ENCODE peak calls at places on chromosomes 5 and 9, in six cellular contexts. One of them, this sample, is unnamed.

GRCh38 chr5:61467766-61468482 is 135.9 kb downstream of the ZSWIM6 start:
- DNase-seq in Karpas-422: no peak
- DNase-seq in CD8-positive, alpha-beta T cell: no peak
- DNase-seq in CD8-positive, alpha-beta memory T cell: no peak
- DNase-seq in A549: no peak
- DNase-seq in brain microvascular endothelial cell: peak
- DNase-seq in this sample: no peak

GRCh38 chr5:139342423-139342723 is 719 bp downstream of the PAIP2 start:
- DNase-seq in Karpas-422: no peak
- DNase-seq in CD8-positive, alpha-beta memory T cell: peak
- DNase-seq in A549: no peak
- DNase-seq in brain microvascular endothelial cell: no peak
- DNase-seq in CD8-positive, alpha-beta T cell: no peak
- DNase-seq in this sample: no peak

GRCh38 chr5:28328691-28329090 is 1290.3 kb upstream of the CDH9 start:
- DNase-seq in A549: no peak
- DNase-seq in CD8-positive, alpha-beta T cell: no peak
- DNase-seq in brain microvascular endothelial cell: no peak
- DNase-seq in CD8-positive, alpha-beta memory T cell: no peak
- DNase-seq in Karpas-422: no peak
- DNase-seq in this sample: no peak

GRCh38 chr5:33316773-33317172 is 124.0 kb upstream of the TARS1 start:
- DNase-seq in Karpas-422: no peak
- DNase-seq in A549: no peak
- DNase-seq in CD8-positive, alpha-beta T cell: no peak
- DNase-seq in CD8-positive, alpha-beta memory T cell: no peak
- DNase-seq in brain microvascular endothelial cell: no peak
- DNase-seq in this sample: no peak

GRCh38 chr5:34699155-34700077 is 43.3 kb downstream of the RAI14 start:
- DNase-seq in CD8-positive, alpha-beta memory T cell: no peak
- DNase-seq in Karpas-422: no peak
- DNase-seq in CD8-positive, alpha-beta T cell: no peak
- DNase-seq in brain microvascular endothelial cell: no peak
- DNase-seq in A549: no peak
- DNase-seq in this sample: no peak

GRCh38 chr9:37975639-37976038 is 71.7 kb upstream of the SLC25A51 start:
- DNase-seq in A549: no peak
- DNase-seq in CD8-positive, alpha-beta memory T cell: no peak
- DNase-seq in brain microvascular endothelial cell: no peak
- DNase-seq in CD8-positive, alpha-beta T cell: no peak
- DNase-seq in Karpas-422: no peak
- DNase-seq in this sample: no peak

GRCh38 chr5:18281947-18282557 is 647.8 kb downstream of the TAF11L14 start:
- DNase-seq in CD8-positive, alpha-beta memory T cell: no peak
- DNase-seq in brain microvascular endothelial cell: peak
- DNase-seq in CD8-positive, alpha-beta T cell: no peak
- DNase-seq in A549: peak
- DNase-seq in Karpas-422: peak
- DNase-seq in this sample: peak

GRCh38 chr5:9653811-9654210 is 23.7 kb upstream of the TAS2R1 start:
- DNase-seq in CD8-positive, alpha-beta T cell: no peak
- DNase-seq in A549: no peak
- DNase-seq in brain microvascular endothelial cell: peak
- DNase-seq in CD8-positive, alpha-beta memory T cell: no peak
- DNase-seq in Karpas-422: no peak
- DNase-seq in this sample: no peak

GRCh38 chr9:2697492-2697891 is 19.8 kb upstream of the KCNV2 start:
- DNase-seq in Karpas-422: no peak
- DNase-seq in A549: no peak
- DNase-seq in CD8-positive, alpha-beta T cell: no peak
- DNase-seq in brain microvascular endothelial cell: no peak
- DNase-seq in CD8-positive, alpha-beta memory T cell: no peak
- DNase-seq in this sample: no peak

GRCh38 chr9:95000821-95001220 is 274.3 kb downstream of the AOPEP start:
- DNase-seq in CD8-positive, alpha-beta T cell: no peak
- DNase-seq in brain microvascular endothelial cell: no peak
- DNase-seq in Karpas-422: no peak
- DNase-seq in CD8-positive, alpha-beta memory T cell: no peak
- DNase-seq in A549: no peak
- DNase-seq in this sample: no peak
- H3K4me3 ChIP-seq in CD8-positive, alpha-beta T cell: no peak
- H3K4me3 ChIP-seq in brain microvascular endothelial cell: no peak
- H3K4me3 ChIP-seq in Karpas-422: no peak
- H3K4me3 ChIP-seq in CD8-positive, alpha-beta memory T cell: no peak
- H3K4me3 ChIP-seq in A549: no peak
- H3K4me3 ChIP-seq in this sample: no peak

DNA sequence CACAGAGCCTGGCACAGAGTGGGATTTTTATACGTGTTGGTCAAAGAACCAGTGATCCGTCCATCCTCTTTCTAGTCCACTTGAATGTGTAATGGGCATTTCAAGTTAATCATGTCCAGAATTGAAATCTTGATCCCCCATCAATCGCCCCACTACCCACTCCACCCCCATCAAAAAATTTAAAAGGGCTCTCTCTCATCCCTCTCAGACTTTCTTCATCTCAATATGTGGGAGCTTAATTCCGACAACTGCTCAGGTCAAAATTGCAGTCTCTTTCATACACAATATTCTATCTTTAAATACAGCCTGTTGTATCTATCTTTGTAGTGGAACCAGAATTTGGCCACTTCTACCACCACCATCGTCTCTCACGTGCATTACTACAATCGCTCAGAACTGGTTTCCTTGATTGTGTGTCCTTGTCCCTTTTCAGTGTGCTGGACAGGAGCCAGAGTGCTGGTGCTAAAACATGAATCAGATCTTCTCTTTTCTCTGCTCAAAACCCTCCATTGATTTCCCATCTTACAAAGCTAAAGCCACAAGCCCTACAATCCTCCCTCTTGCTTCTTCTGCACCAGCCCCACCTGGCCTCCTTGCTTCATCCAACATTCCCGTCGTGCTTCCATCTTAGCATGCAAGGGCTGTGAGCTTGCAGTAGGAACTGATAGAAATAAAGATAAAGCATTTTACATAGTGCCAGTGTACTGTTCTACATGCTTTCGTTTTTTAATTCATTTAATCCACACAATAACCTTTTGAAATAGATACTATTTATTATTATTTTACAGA is 830 bp upstream of the KIF3A start:
- DNase-seq in CD8-positive, alpha-beta T cell: no peak
- DNase-seq in brain microvascular endothelial cell: no peak
- DNase-seq in Karpas-422: no peak
- DNase-seq in A549: no peak
- DNase-seq in CD8-positive, alpha-beta memory T cell: no peak
- DNase-seq in this sample: no peak
- H3K4me3 ChIP-seq in CD8-positive, alpha-beta T cell: no peak
- H3K4me3 ChIP-seq in brain microvascular endothelial cell: peak
- H3K4me3 ChIP-seq in Karpas-422: peak
- H3K4me3 ChIP-seq in A549: peak
- H3K4me3 ChIP-seq in CD8-positive, alpha-beta memory T cell: peak
- H3K4me3 ChIP-seq in this sample: peak

GRCh38 chr5:179166171-179166885 is 106.2 kb downstream of the ZNF354C start:
- DNase-seq in CD8-positive, alpha-beta T cell: no peak
- DNase-seq in CD8-positive, alpha-beta memory T cell: no peak
- DNase-seq in Karpas-422: no peak
- DNase-seq in brain microvascular endothelial cell: no peak
- DNase-seq in A549: no peak
- DNase-seq in this sample: no peak
- H3K4me3 ChIP-seq in CD8-positive, alpha-beta T cell: peak
- H3K4me3 ChIP-seq in CD8-positive, alpha-beta memory T cell: no peak
- H3K4me3 ChIP-seq in Karpas-422: no peak
- H3K4me3 ChIP-seq in brain microvascular endothelial cell: no peak
- H3K4me3 ChIP-seq in A549: no peak
- H3K4me3 ChIP-seq in this sample: no peak

DNA sequence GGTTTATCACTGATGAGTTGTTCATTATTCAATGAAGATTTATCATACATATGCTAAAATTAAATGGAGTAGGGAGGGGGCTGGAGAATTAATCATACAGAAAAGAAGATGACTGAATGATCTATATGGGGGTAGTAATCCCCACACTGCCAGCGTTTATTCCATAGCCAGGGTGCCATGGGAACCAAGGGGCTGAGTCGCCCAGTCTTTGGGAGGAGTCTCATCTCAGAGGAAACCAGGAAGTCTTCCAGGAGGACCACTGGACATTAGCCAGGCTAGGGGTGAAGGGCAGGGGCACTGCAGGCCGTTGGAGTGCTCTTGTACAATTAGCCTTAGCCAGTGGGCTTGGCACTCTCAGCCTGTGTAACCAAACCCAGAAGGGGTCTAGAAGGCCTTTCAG is 226.5 kb downstream of the ARL15 start:
- DNase-seq in CD8-positive, alpha-beta memory T cell: no peak
- DNase-seq in CD8-positive, alpha-beta T cell: no peak
- DNase-seq in brain microvascular endothelial cell: no peak
- DNase-seq in Karpas-422: no peak
- DNase-seq in A549: no peak
- DNase-seq in this sample: no peak
- H3K4me3 ChIP-seq in CD8-positive, alpha-beta memory T cell: no peak
- H3K4me3 ChIP-seq in CD8-positive, alpha-beta T cell: no peak
- H3K4me3 ChIP-seq in brain microvascular endothelial cell: no peak
- H3K4me3 ChIP-seq in Karpas-422: no peak
- H3K4me3 ChIP-seq in A549: no peak
- H3K4me3 ChIP-seq in this sample: no peak

DNA sequence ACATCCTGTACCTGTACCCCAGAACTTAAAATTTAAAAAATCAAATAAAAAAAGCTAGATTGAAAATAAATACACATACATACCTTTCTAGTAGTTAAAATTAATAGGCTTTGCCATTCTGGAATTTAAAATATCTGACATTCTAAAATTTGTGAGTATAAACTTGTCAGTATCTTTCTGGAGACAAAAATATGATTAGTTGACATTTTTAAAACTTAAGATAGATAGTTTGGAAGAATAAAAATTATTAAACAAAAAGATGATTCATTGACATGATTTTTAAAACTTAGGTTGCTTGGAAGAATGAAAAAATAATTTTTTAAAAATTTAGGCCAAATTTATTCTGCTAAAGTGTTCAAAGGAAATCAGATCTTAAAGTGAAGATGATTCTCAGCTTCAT is 43.1 kb downstream of the ISOC1 start:
- DNase-seq in brain microvascular endothelial cell: no peak
- DNase-seq in A549: no peak
- DNase-seq in CD8-positive, alpha-beta memory T cell: no peak
- DNase-seq in Karpas-422: peak
- DNase-seq in CD8-positive, alpha-beta T cell: no peak
- DNase-seq in this sample: no peak
- H3K4me3 ChIP-seq in brain microvascular endothelial cell: no peak
- H3K4me3 ChIP-seq in A549: no peak
- H3K4me3 ChIP-seq in CD8-positive, alpha-beta memory T cell: no peak
- H3K4me3 ChIP-seq in Karpas-422: no peak
- H3K4me3 ChIP-seq in CD8-positive, alpha-beta T cell: no peak
- H3K4me3 ChIP-seq in this sample: no peak

DNA sequence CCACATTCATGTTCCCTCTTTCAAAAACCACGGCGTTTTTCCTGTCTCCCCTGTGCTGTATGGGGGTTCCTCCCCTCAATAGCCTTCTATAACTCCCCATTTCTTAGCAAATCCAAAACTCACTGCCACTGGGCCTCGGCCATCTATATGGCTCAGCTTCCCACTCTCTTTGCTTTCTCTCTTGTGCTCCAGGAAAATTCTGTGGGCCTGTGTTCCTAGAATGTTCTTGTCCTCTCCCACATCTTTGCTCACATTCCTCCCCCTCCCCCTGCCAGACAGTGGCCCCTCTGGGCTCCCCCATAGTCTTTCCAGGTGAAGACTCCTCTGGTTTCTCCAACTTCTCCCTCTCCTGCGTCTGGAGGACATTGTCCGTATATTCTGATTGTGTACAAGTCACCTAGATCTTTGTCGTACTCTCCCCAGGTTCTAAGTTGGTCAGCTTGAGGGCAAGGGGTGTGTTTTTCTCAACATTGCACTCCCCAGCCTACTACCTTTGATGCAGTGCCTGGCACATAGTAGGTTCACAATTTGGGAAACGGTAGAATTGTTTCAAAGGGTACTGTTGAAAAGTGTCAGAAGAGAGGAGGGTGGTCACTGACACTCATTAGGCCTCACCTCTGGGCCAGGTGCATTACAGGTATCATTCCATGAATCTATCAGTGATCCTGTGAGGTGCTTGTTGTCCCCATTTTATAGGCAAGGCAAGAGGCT is 3.7 kb upstream of the DUSP1 start:
- DNase-seq in CD8-positive, alpha-beta T cell: no peak
- DNase-seq in CD8-positive, alpha-beta memory T cell: no peak
- DNase-seq in Karpas-422: no peak
- DNase-seq in A549: no peak
- DNase-seq in brain microvascular endothelial cell: no peak
- DNase-seq in this sample: no peak
- H3K4me3 ChIP-seq in CD8-positive, alpha-beta T cell: no peak
- H3K4me3 ChIP-seq in CD8-positive, alpha-beta memory T cell: no peak
- H3K4me3 ChIP-seq in Karpas-422: no peak
- H3K4me3 ChIP-seq in A549: no peak
- H3K4me3 ChIP-seq in brain microvascular endothelial cell: no peak
- H3K4me3 ChIP-seq in this sample: no peak

GRCh38 chr5:142685418-142686209 is at the start of gene FGF1:
- DNase-seq in CD8-positive, alpha-beta T cell: no peak
- DNase-seq in CD8-positive, alpha-beta memory T cell: no peak
- DNase-seq in brain microvascular endothelial cell: peak
- DNase-seq in Karpas-422: no peak
- DNase-seq in A549: no peak
- DNase-seq in this sample: no peak

GRCh38 chr5:142683885-142684505 is 1.9 kb downstream of the FGF1 start:
- DNase-seq in Karpas-422: no peak
- DNase-seq in A549: no peak
- DNase-seq in brain microvascular endothelial cell: no peak
- DNase-seq in CD8-positive, alpha-beta T cell: no peak
- DNase-seq in CD8-positive, alpha-beta memory T cell: no peak
- DNase-seq in this sample: no peak

GRCh38 chr5:142686210-142686734 is 382 bp upstream of the FGF1 start:
- DNase-seq in brain microvascular endothelial cell: peak
- DNase-seq in Karpas-422: no peak
- DNase-seq in CD8-positive, alpha-beta T cell: no peak
- DNase-seq in A549: no peak
- DNase-seq in CD8-positive, alpha-beta memory T cell: no peak
- DNase-seq in this sample: no peak

GRCh38 chr5:142683116-142683515 is 2.8 kb downstream of the FGF1 start:
- DNase-seq in Karpas-422: no peak
- DNase-seq in CD8-positive, alpha-beta memory T cell: no peak
- DNase-seq in CD8-positive, alpha-beta T cell: no peak
- DNase-seq in brain microvascular endothelial cell: no peak
- DNase-seq in A549: no peak
- DNase-seq in this sample: no peak

DNA sequence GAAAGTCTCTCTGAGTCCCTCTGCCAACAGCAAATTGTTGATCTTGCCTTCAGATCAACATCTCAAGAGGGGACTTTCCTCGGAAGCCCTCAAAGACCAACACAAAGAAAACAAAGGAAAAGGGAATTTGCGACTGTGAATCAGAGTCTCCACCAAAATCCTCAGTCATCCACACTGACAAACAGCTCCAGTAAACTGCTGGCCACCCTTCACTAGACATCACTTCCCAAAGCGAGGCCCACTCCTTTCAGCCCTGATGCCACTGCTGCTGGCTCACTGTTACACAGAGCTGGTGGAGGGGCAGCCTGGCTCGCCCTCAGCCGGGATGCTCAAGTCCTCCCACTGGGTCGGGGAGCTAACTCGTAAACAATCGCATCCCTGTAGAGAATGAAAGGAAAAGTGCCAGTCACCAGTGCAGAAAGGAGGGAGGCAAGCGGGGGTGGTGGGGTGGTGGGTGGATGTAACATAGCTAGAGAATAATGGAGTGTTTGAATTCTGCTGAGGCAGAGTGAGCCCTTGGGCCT is 1.3 kb downstream of the FGF1 start:
- DNase-seq in CD8-positive, alpha-beta T cell: no peak
- DNase-seq in Karpas-422: no peak
- DNase-seq in A549: no peak
- DNase-seq in CD8-positive, alpha-beta memory T cell: no peak
- DNase-seq in brain microvascular endothelial cell: no peak
- DNase-seq in this sample: no peak
- H3K4me3 ChIP-seq in CD8-positive, alpha-beta T cell: no peak
- H3K4me3 ChIP-seq in Karpas-422: no peak
- H3K4me3 ChIP-seq in A549: no peak
- H3K4me3 ChIP-seq in CD8-positive, alpha-beta memory T cell: no peak
- H3K4me3 ChIP-seq in brain microvascular endothelial cell: no peak
- H3K4me3 ChIP-seq in this sample: no peak